ENCODE peak calls at places on chromosomes 16 and 17, in five cellular contexts. U is stimulated activated CD4-positive, alpha-beta T cell treated with anti-CD3 and anti-CD28 coated beads, TNF-alpha, amount 100 ng/mL, for 48 hours; L is thoracic aorta; Y is non-pigmented ciliary epithelial cell; K is progenitor cell of endocrine pancreas. E is an unnamed sample.

GRCh38 chr17:37691807-37692206 is 48.6 kb upstream of the DDX52 start:
- DNase-seq in Y (no peak), L (no peak), U (no peak), K (no peak), E (peak; percentile 18)

GRCh38 chr17:12282056-12282455 is 261.4 kb downstream of the MAP2K4 start:
- DNase-seq in Y (peak; percentile 3), L (no peak), K (no peak), U (no peak), E (no peak)

GRCh38 chr16:89779917-89780316 is 36.5 kb downstream of the FANCA start:
- DNase-seq in L (no peak), K (no peak), U (no peak), Y (no peak), E (no peak)

GRCh38 chr16:66522816-66523590 is 26.9 kb downstream of the TK2 start:
- DNase-seq in K (no peak), Y (no peak), L (no peak), U (no peak), E (no peak)

GRCh38 chr16:22018559-22018958 is 10.6 kb downstream of the MOSMO start:
- DNase-seq in Y (no peak), L (no peak), U (no peak), K (no peak), E (no peak)

GRCh38 chr17:14201595-14201994 is 35.1 kb downstream of the CDRT15 start:
- DNase-seq in Y (no peak), U (no peak), K (no peak), L (no peak), E (no peak)

GRCh38 chr17:77089118-77089477 is 51.7 kb upstream of the SEC14L1 start:
- DNase-seq in K (no peak), U (no peak), Y (no peak), L (no peak), E (no peak)

GRCh38 chr17:2034157-2034556 is 4.2 kb downstream of the DPH1 start:
- DNase-seq in Y (no peak), K (no peak), U (no peak), L (no peak), E (no peak)